ENCODE peak calls at places on chromosomes 3 and 15, in ten cellular contexts. One of them, this sample, is unnamed.

GRCh38 chr3:177529716-177530335 is 332.5 kb upstream of the TBL1XR1 start:
- DNase-seq in brain microvascular endothelial cell: no peak
- DNase-seq in stomach: no peak
- DNase-seq in heart left ventricle: no peak
- DNase-seq in CD8-positive, alpha-beta T cell: no peak
- DNase-seq in neuronal stem cell: no peak
- DNase-seq in ovary: no peak
- DNase-seq in HL-60: no peak
- DNase-seq in uterus: no peak
- DNase-seq in tibial nerve: no peak
- DNase-seq in this sample: no peak

GRCh38 chr3:160622263-160623045 is 54.5 kb upstream of the ARL14 start:
- DNase-seq in brain microvascular endothelial cell: no peak
- DNase-seq in HL-60: no peak
- DNase-seq in CD8-positive, alpha-beta T cell: no peak
- DNase-seq in stomach: no peak
- DNase-seq in uterus: no peak
- DNase-seq in heart left ventricle: no peak
- DNase-seq in tibial nerve: no peak
- DNase-seq in neuronal stem cell: no peak
- DNase-seq in ovary: no peak
- DNase-seq in this sample: no peak

GRCh38 chr3:179348325-179349013 is 960 bp downstream of the MFN1 start:
- DNase-seq in uterus: no peak
- DNase-seq in HL-60: peak; percentile 34
- DNase-seq in brain microvascular endothelial cell: no peak
- DNase-seq in neuronal stem cell: no peak
- DNase-seq in tibial nerve: no peak
- DNase-seq in heart left ventricle: no peak
- DNase-seq in CD8-positive, alpha-beta T cell: no peak
- DNase-seq in ovary: no peak
- DNase-seq in stomach: no peak
- DNase-seq in this sample: no peak

GRCh38 chr15:70096215-70096974 is 1.3 kb downstream of the TLE3 start:
- DNase-seq in uterus: peak; percentile 64
- DNase-seq in CD8-positive, alpha-beta T cell: peak; percentile 69
- DNase-seq in neuronal stem cell: peak; percentile 76
- DNase-seq in brain microvascular endothelial cell: peak; percentile 25
- DNase-seq in stomach: peak; percentile 47
- DNase-seq in HL-60: no peak
- DNase-seq in heart left ventricle: peak; percentile 48
- DNase-seq in tibial nerve: peak; percentile 33
- DNase-seq in ovary: peak; percentile 68
- DNase-seq in this sample: peak; percentile 89

GRCh38 chr15:41291065-41291631 is 41.2 kb downstream of the OIP5 start:
- DNase-seq in ovary: no peak
- DNase-seq in CD8-positive, alpha-beta T cell: no peak
- DNase-seq in HL-60: peak; percentile 83
- DNase-seq in heart left ventricle: no peak
- DNase-seq in uterus: no peak
- DNase-seq in brain microvascular endothelial cell: no peak
- DNase-seq in stomach: no peak
- DNase-seq in tibial nerve: no peak
- DNase-seq in neuronal stem cell: no peak
- DNase-seq in this sample: no peak

GRCh38 chr3:128112406-128112968 is 11.1 kb downstream of the RUVBL1 start:
- DNase-seq in brain microvascular endothelial cell: peak; percentile 80
- DNase-seq in tibial nerve: no peak
- DNase-seq in uterus: no peak
- DNase-seq in CD8-positive, alpha-beta T cell: peak; percentile 65
- DNase-seq in stomach: no peak
- DNase-seq in heart left ventricle: no peak
- DNase-seq in neuronal stem cell: no peak
- DNase-seq in HL-60: no peak
- DNase-seq in ovary: no peak
- DNase-seq in this sample: no peak

GRCh38 chr3:140096037-140096436 is 161.1 kb downstream of the CLSTN2 start:
- DNase-seq in neuronal stem cell: no peak
- DNase-seq in tibial nerve: no peak
- DNase-seq in HL-60: no peak
- DNase-seq in CD8-positive, alpha-beta T cell: no peak
- DNase-seq in ovary: no peak
- DNase-seq in uterus: no peak
- DNase-seq in stomach: no peak
- DNase-seq in brain microvascular endothelial cell: no peak
- DNase-seq in heart left ventricle: no peak
- DNase-seq in this sample: no peak

GRCh38 chr3:135966349-135966695 is 794 bp downstream of the PPP2R3A start:
- DNase-seq in heart left ventricle: no peak
- DNase-seq in tibial nerve: no peak
- DNase-seq in stomach: no peak
- DNase-seq in CD8-positive, alpha-beta T cell: no peak
- DNase-seq in neuronal stem cell: no peak
- DNase-seq in HL-60: no peak
- DNase-seq in uterus: no peak
- DNase-seq in ovary: no peak
- DNase-seq in brain microvascular endothelial cell: no peak
- DNase-seq in this sample: peak; percentile 47

GRCh38 chr3:140363801-140364200 is 314.1 kb upstream of the TRIM42 start:
- DNase-seq in heart left ventricle: peak; percentile 58
- DNase-seq in tibial nerve: no peak
- DNase-seq in neuronal stem cell: no peak
- DNase-seq in uterus: peak; percentile 33
- DNase-seq in CD8-positive, alpha-beta T cell: no peak
- DNase-seq in brain microvascular endothelial cell: no peak
- DNase-seq in HL-60: no peak
- DNase-seq in ovary: peak; percentile 37
- DNase-seq in stomach: peak; percentile 46
- DNase-seq in this sample: no peak

GRCh38 chr15:48603922-48604321 is 41.6 kb downstream of the FBN1 start:
- DNase-seq in uterus: no peak
- DNase-seq in tibial nerve: no peak
- DNase-seq in ovary: no peak
- DNase-seq in brain microvascular endothelial cell: no peak
- DNase-seq in HL-60: no peak
- DNase-seq in CD8-positive, alpha-beta T cell: no peak
- DNase-seq in neuronal stem cell: no peak
- DNase-seq in stomach: no peak
- DNase-seq in heart left ventricle: no peak
- DNase-seq in this sample: no peak
- H3K4me3 ChIP-seq in uterus: no peak overlapping the region
- H3K4me3 ChIP-seq in tibial nerve: no peak overlapping the region
- H3K4me3 ChIP-seq in ovary: no peak overlapping the region
- H3K4me3 ChIP-seq in brain microvascular endothelial cell: no peak overlapping the region
- H3K4me3 ChIP-seq in HL-60: no peak overlapping the region
- H3K4me3 ChIP-seq in CD8-positive, alpha-beta T cell: no peak overlapping the region
- H3K4me3 ChIP-seq in neuronal stem cell: no peak overlapping the region
- H3K4me3 ChIP-seq in stomach: no peak overlapping the region
- H3K4me3 ChIP-seq in heart left ventricle: no peak overlapping the region
- H3K4me3 ChIP-seq in this sample: no peak overlapping the region

DNA sequence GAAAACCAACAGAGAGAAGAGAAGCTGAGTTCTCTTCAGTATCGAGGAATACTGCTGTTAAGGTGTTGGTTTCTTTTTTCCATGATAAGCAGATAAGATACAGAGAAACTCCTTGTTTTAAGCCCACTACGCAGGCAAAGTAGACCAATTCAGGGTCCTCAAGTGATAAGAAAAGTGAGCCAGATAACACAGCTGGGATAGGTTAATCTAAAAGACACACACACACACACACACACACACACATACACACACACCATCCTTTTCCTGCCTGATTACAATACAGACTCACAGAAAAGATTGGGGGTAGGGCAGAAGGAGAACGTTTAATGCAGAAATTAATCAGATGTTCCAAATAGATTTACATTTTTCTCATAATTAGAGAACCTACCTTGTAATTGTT is 6.5 kb upstream of the PHLDB2 start:
- DNase-seq in brain microvascular endothelial cell: no peak
- DNase-seq in tibial nerve: no peak
- DNase-seq in CD8-positive, alpha-beta T cell: no peak
- DNase-seq in stomach: no peak
- DNase-seq in heart left ventricle: no peak
- DNase-seq in HL-60: no peak
- DNase-seq in neuronal stem cell: no peak
- DNase-seq in ovary: no peak
- DNase-seq in uterus: no peak
- DNase-seq in this sample: no peak
- H3K27me3 ChIP-seq in brain microvascular endothelial cell: no peaks in the 10 kb centered on the region
- H3K27me3 ChIP-seq in tibial nerve: no peaks in the 10 kb centered on the region
- H3K27me3 ChIP-seq in CD8-positive, alpha-beta T cell: no peaks in the 10 kb centered on the region
- H3K27me3 ChIP-seq in stomach: no peaks in the 10 kb centered on the region
- H3K27me3 ChIP-seq in heart left ventricle: no peaks in the 10 kb centered on the region
- H3K27me3 ChIP-seq in HL-60: peaks cover 7% of the 10 kb centered on the region
- H3K27me3 ChIP-seq in neuronal stem cell: no peaks in the 10 kb centered on the region
- H3K27me3 ChIP-seq in ovary: no peaks in the 10 kb centered on the region
- H3K27me3 ChIP-seq in uterus: no peaks in the 10 kb centered on the region
- H3K27me3 ChIP-seq in this sample: no peaks in the 10 kb centered on the region

DNA sequence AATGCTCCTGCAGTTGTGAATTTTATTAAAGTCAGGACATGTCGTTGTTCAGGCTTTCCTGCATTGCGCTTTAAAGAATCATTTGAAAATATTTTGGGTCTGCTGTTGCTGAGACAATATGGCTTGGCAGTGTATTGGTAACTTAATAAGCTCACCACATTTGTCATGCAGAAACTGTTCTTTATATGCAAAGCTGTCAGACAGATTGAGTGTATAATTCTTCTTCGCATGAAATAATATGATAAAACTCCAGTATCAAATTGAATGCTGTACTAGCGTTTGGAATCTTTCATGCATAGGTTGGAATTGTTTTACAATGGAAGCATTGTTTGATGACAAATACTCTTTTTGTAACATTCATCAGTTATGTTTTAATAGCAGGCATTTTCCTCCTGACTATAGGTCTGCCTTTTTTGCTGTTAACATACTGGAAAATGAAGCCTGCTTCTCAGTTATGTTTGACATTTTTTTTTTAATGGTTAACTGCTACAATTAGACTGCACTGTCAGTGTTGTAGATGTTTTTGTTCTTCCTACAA is 53.9 kb downstream of the RBMS3 start:
- DNase-seq in HL-60: no peak
- DNase-seq in ovary: no peak
- DNase-seq in uterus: no peak
- DNase-seq in tibial nerve: no peak
- DNase-seq in neuronal stem cell: no peak
- DNase-seq in CD8-positive, alpha-beta T cell: no peak
- DNase-seq in stomach: no peak
- DNase-seq in brain microvascular endothelial cell: no peak
- DNase-seq in heart left ventricle: no peak
- DNase-seq in this sample: no peak
- H3K4me3 ChIP-seq in HL-60: no peak overlapping the region
- H3K4me3 ChIP-seq in ovary: no peak overlapping the region
- H3K4me3 ChIP-seq in uterus: peak overlapping the region; percentile 30
- H3K4me3 ChIP-seq in tibial nerve: no peak overlapping the region
- H3K4me3 ChIP-seq in neuronal stem cell: no peak overlapping the region
- H3K4me3 ChIP-seq in CD8-positive, alpha-beta T cell: no peak overlapping the region
- H3K4me3 ChIP-seq in stomach: no peak overlapping the region
- H3K4me3 ChIP-seq in brain microvascular endothelial cell: no peak overlapping the region
- H3K4me3 ChIP-seq in heart left ventricle: peak overlapping the region; percentile 45
- H3K4me3 ChIP-seq in this sample: no peak overlapping the region

DNA sequence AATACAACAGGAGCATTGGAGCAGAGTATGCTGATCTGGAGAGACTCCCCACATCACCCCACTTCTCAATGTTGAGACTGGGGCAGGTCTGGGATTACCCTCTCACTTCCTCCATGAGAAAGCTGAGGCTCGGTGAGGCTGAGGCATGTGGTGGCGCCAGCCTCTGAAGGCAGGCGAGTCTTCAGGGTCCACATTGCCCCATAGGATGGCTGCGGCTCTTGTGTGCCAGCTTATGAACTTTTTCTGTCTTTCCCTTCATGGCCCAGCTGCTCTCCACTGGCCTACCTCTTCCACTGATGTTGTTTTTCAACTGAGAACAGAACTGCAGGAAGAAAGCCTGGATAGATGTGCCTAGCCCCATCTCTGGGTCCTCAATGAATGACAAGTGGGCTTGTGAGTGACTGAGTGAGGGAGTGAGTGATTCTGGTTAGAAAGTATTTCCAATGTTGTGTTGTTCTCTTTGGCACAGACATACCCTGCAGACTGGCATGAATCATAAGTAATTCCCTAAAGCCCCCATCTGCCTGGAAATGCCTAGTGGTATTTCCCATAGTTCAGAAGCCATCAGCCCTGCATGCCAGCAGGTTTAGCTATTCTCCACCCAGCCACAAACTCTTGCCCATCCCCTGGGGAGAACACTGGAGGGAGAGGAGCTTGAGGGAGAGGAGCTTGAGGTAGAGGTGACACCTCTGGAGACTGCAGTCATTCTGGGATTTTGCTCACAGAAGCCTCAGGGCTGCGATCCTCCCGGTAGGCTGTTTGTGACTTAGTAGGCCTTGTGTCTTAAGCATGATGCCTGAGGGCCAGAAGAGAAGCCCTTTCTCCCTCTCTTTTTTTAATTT is 56.9 kb downstream of the AMOTL2 start:
- DNase-seq in heart left ventricle: no peak
- DNase-seq in HL-60: no peak
- DNase-seq in stomach: no peak
- DNase-seq in uterus: no peak
- DNase-seq in neuronal stem cell: no peak
- DNase-seq in CD8-positive, alpha-beta T cell: peak; percentile 42
- DNase-seq in ovary: no peak
- DNase-seq in tibial nerve: no peak
- DNase-seq in brain microvascular endothelial cell: no peak
- DNase-seq in this sample: no peak
- H3K27me3 ChIP-seq in heart left ventricle: no peaks in the 10 kb centered on the region
- H3K27me3 ChIP-seq in HL-60: peaks cover 14% of the 10 kb centered on the region
- H3K27me3 ChIP-seq in stomach: peaks cover 19% of the 10 kb centered on the region
- H3K27me3 ChIP-seq in uterus: no peaks in the 10 kb centered on the region
- H3K27me3 ChIP-seq in neuronal stem cell: no peaks in the 10 kb centered on the region
- H3K27me3 ChIP-seq in CD8-positive, alpha-beta T cell: peaks cover 6% of the 10 kb centered on the region
- H3K27me3 ChIP-seq in ovary: no peaks in the 10 kb centered on the region
- H3K27me3 ChIP-seq in tibial nerve: no peaks in the 10 kb centered on the region
- H3K27me3 ChIP-seq in brain microvascular endothelial cell: no peaks in the 10 kb centered on the region
- H3K27me3 ChIP-seq in this sample: peaks cover 29% of the 10 kb centered on the region